ENCODE peak calls at places on chromosomes 16 and 17, in nine cellular contexts. One of them, this sample, is unnamed.

GRCh38 chr17:48149174-48150106 is 41.9 kb downstream of the SNX11 start:
- DNase-seq in CD4-positive, CD25-positive, alpha-beta regulatory T cell: no peak
- DNase-seq in T follicular helper cell: no peak
- DNase-seq in epithelial cell of esophagus: no peak
- DNase-seq in CD8-positive, alpha-beta memory T cell: no peak
- DNase-seq in OCI-LY7: peak
- DNase-seq in stimulated activated CD4-positive, alpha-beta T cell treated with anti-CD3 and anti-CD28 coated beads, Interleukin-1b, Interleukin-23, amount 100 ng/mL, for 1 hour: no peak
- DNase-seq in stomach: no peak
- DNase-seq in endothelial cell: peak
- DNase-seq in this sample: no peak

GRCh38 chr17:83136156-83136555 is 56.7 kb downstream of the METRNL start:
- DNase-seq in CD4-positive, CD25-positive, alpha-beta regulatory T cell: no peak
- DNase-seq in T follicular helper cell: no peak
- DNase-seq in epithelial cell of esophagus: no peak
- DNase-seq in CD8-positive, alpha-beta memory T cell: no peak
- DNase-seq in OCI-LY7: no peak
- DNase-seq in stimulated activated CD4-positive, alpha-beta T cell treated with anti-CD3 and anti-CD28 coated beads, Interleukin-1b, Interleukin-23, amount 100 ng/mL, for 1 hour: no peak
- DNase-seq in stomach: no peak
- DNase-seq in endothelial cell: no peak
- DNase-seq in this sample: no peak

GRCh38 chr17:62892870-62893338 is 73.1 kb upstream of the TANC2 start:
- DNase-seq in CD4-positive, CD25-positive, alpha-beta regulatory T cell: no peak
- DNase-seq in T follicular helper cell: no peak
- DNase-seq in epithelial cell of esophagus: peak
- DNase-seq in CD8-positive, alpha-beta memory T cell: no peak
- DNase-seq in OCI-LY7: no peak
- DNase-seq in stimulated activated CD4-positive, alpha-beta T cell treated with anti-CD3 and anti-CD28 coated beads, Interleukin-1b, Interleukin-23, amount 100 ng/mL, for 1 hour: no peak
- DNase-seq in stomach: peak
- DNase-seq in endothelial cell: peak
- DNase-seq in this sample: no peak

GRCh38 chr17:76772842-76773521 is 35.1 kb downstream of the MFSD11 start:
- DNase-seq in CD4-positive, CD25-positive, alpha-beta regulatory T cell: peak
- DNase-seq in T follicular helper cell: peak
- DNase-seq in epithelial cell of esophagus: peak
- DNase-seq in CD8-positive, alpha-beta memory T cell: peak
- DNase-seq in OCI-LY7: peak
- DNase-seq in stimulated activated CD4-positive, alpha-beta T cell treated with anti-CD3 and anti-CD28 coated beads, Interleukin-1b, Interleukin-23, amount 100 ng/mL, for 1 hour: peak
- DNase-seq in stomach: no peak
- DNase-seq in endothelial cell: no peak
- DNase-seq in this sample: peak

GRCh38 chr17:50423553-50424159 is 2.4 kb upstream of the ACSF2 start:
- DNase-seq in CD4-positive, CD25-positive, alpha-beta regulatory T cell: no peak
- DNase-seq in T follicular helper cell: no peak
- DNase-seq in epithelial cell of esophagus: peak
- DNase-seq in CD8-positive, alpha-beta memory T cell: no peak
- DNase-seq in OCI-LY7: peak
- DNase-seq in stimulated activated CD4-positive, alpha-beta T cell treated with anti-CD3 and anti-CD28 coated beads, Interleukin-1b, Interleukin-23, amount 100 ng/mL, for 1 hour: no peak
- DNase-seq in stomach: no peak
- DNase-seq in endothelial cell: no peak
- DNase-seq in this sample: peak

GRCh38 chr17:29010129-29010528 is 4.3 kb upstream of the SEZ6 start:
- DNase-seq in CD4-positive, CD25-positive, alpha-beta regulatory T cell: no peak
- DNase-seq in T follicular helper cell: no peak
- DNase-seq in epithelial cell of esophagus: no peak
- DNase-seq in CD8-positive, alpha-beta memory T cell: no peak
- DNase-seq in OCI-LY7: no peak
- DNase-seq in stimulated activated CD4-positive, alpha-beta T cell treated with anti-CD3 and anti-CD28 coated beads, Interleukin-1b, Interleukin-23, amount 100 ng/mL, for 1 hour: no peak
- DNase-seq in stomach: no peak
- DNase-seq in endothelial cell: no peak
- DNase-seq in this sample: no peak

GRCh38 chr17:50507871-50508572 is at the start of gene MYCBPAP:
- DNase-seq in CD4-positive, CD25-positive, alpha-beta regulatory T cell: peak
- DNase-seq in T follicular helper cell: peak
- DNase-seq in epithelial cell of esophagus: peak
- DNase-seq in CD8-positive, alpha-beta memory T cell: peak
- DNase-seq in OCI-LY7: peak
- DNase-seq in stimulated activated CD4-positive, alpha-beta T cell treated with anti-CD3 and anti-CD28 coated beads, Interleukin-1b, Interleukin-23, amount 100 ng/mL, for 1 hour: peak
- DNase-seq in stomach: peak
- DNase-seq in endothelial cell: peak
- DNase-seq in this sample: peak

GRCh38 chr16:54169112-54169511 is 117.5 kb downstream of the IRX3 start:
- DNase-seq in CD4-positive, CD25-positive, alpha-beta regulatory T cell: no peak
- DNase-seq in T follicular helper cell: no peak
- DNase-seq in epithelial cell of esophagus: no peak
- DNase-seq in CD8-positive, alpha-beta memory T cell: no peak
- DNase-seq in OCI-LY7: no peak
- DNase-seq in stimulated activated CD4-positive, alpha-beta T cell treated with anti-CD3 and anti-CD28 coated beads, Interleukin-1b, Interleukin-23, amount 100 ng/mL, for 1 hour: no peak
- DNase-seq in stomach: no peak
- DNase-seq in endothelial cell: no peak
- DNase-seq in this sample: no peak

GRCh38 chr17:50289268-50289667 is 15.0 kb downstream of the TMEM92 start:
- DNase-seq in CD4-positive, CD25-positive, alpha-beta regulatory T cell: no peak
- DNase-seq in T follicular helper cell: no peak
- DNase-seq in epithelial cell of esophagus: peak
- DNase-seq in CD8-positive, alpha-beta memory T cell: no peak
- DNase-seq in OCI-LY7: no peak
- DNase-seq in stimulated activated CD4-positive, alpha-beta T cell treated with anti-CD3 and anti-CD28 coated beads, Interleukin-1b, Interleukin-23, amount 100 ng/mL, for 1 hour: no peak
- DNase-seq in stomach: no peak
- DNase-seq in endothelial cell: no peak
- DNase-seq in this sample: no peak

GRCh38 chr17:62708587-62708986 is 81.1 kb downstream of the MRC2 start:
- DNase-seq in CD4-positive, CD25-positive, alpha-beta regulatory T cell: no peak
- DNase-seq in T follicular helper cell: no peak
- DNase-seq in epithelial cell of esophagus: no peak
- DNase-seq in CD8-positive, alpha-beta memory T cell: no peak
- DNase-seq in OCI-LY7: no peak
- DNase-seq in stimulated activated CD4-positive, alpha-beta T cell treated with anti-CD3 and anti-CD28 coated beads, Interleukin-1b, Interleukin-23, amount 100 ng/mL, for 1 hour: no peak
- DNase-seq in stomach: no peak
- DNase-seq in endothelial cell: no peak
- DNase-seq in this sample: no peak

GRCh38 chr17:77215281-77215680 is 74.5 kb downstream of the SEC14L1 start:
- DNase-seq in CD4-positive, CD25-positive, alpha-beta regulatory T cell: no peak
- DNase-seq in T follicular helper cell: no peak
- DNase-seq in epithelial cell of esophagus: no peak
- DNase-seq in CD8-positive, alpha-beta memory T cell: no peak
- DNase-seq in OCI-LY7: no peak
- DNase-seq in stimulated activated CD4-positive, alpha-beta T cell treated with anti-CD3 and anti-CD28 coated beads, Interleukin-1b, Interleukin-23, amount 100 ng/mL, for 1 hour: no peak
- DNase-seq in stomach: no peak
- DNase-seq in endothelial cell: no peak
- DNase-seq in this sample: no peak

GRCh38 chr17:35088647-35088910 is 25.1 kb upstream of the RFFL start:
- DNase-seq in CD4-positive, CD25-positive, alpha-beta regulatory T cell: no peak
- DNase-seq in T follicular helper cell: no peak
- DNase-seq in epithelial cell of esophagus: peak
- DNase-seq in CD8-positive, alpha-beta memory T cell: no peak
- DNase-seq in OCI-LY7: peak
- DNase-seq in stimulated activated CD4-positive, alpha-beta T cell treated with anti-CD3 and anti-CD28 coated beads, Interleukin-1b, Interleukin-23, amount 100 ng/mL, for 1 hour: no peak
- DNase-seq in stomach: peak
- DNase-seq in endothelial cell: no peak
- DNase-seq in this sample: peak

GRCh38 chr17:34068506-34069035 is 186.5 kb upstream of the CCL2 start:
- DNase-seq in CD4-positive, CD25-positive, alpha-beta regulatory T cell: no peak
- DNase-seq in T follicular helper cell: no peak
- DNase-seq in epithelial cell of esophagus: no peak
- DNase-seq in CD8-positive, alpha-beta memory T cell: no peak
- DNase-seq in OCI-LY7: no peak
- DNase-seq in stimulated activated CD4-positive, alpha-beta T cell treated with anti-CD3 and anti-CD28 coated beads, Interleukin-1b, Interleukin-23, amount 100 ng/mL, for 1 hour: no peak
- DNase-seq in stomach: no peak
- DNase-seq in endothelial cell: no peak
- DNase-seq in this sample: no peak

GRCh38 chr17:17842111-17842876 is 5.5 kb upstream of the SREBF1 start:
- DNase-seq in CD4-positive, CD25-positive, alpha-beta regulatory T cell: no peak
- DNase-seq in T follicular helper cell: no peak
- DNase-seq in epithelial cell of esophagus: no peak
- DNase-seq in CD8-positive, alpha-beta memory T cell: no peak
- DNase-seq in OCI-LY7: no peak
- DNase-seq in stimulated activated CD4-positive, alpha-beta T cell treated with anti-CD3 and anti-CD28 coated beads, Interleukin-1b, Interleukin-23, amount 100 ng/mL, for 1 hour: no peak
- DNase-seq in stomach: no peak
- DNase-seq in endothelial cell: no peak
- DNase-seq in this sample: no peak

GRCh38 chr17:57662644-57663308 is 82.3 kb downstream of the CCDC182 start:
- DNase-seq in CD4-positive, CD25-positive, alpha-beta regulatory T cell: peak
- DNase-seq in T follicular helper cell: peak
- DNase-seq in epithelial cell of esophagus: peak
- DNase-seq in CD8-positive, alpha-beta memory T cell: peak
- DNase-seq in OCI-LY7: no peak
- DNase-seq in stimulated activated CD4-positive, alpha-beta T cell treated with anti-CD3 and anti-CD28 coated beads, Interleukin-1b, Interleukin-23, amount 100 ng/mL, for 1 hour: no peak
- DNase-seq in stomach: peak
- DNase-seq in endothelial cell: peak
- DNase-seq in this sample: peak

GRCh38 chr16:31696968-31697743 is 169.5 kb downstream of the AHSP start:
- DNase-seq in CD4-positive, CD25-positive, alpha-beta regulatory T cell: no peak
- DNase-seq in T follicular helper cell: no peak
- DNase-seq in epithelial cell of esophagus: peak
- DNase-seq in CD8-positive, alpha-beta memory T cell: no peak
- DNase-seq in OCI-LY7: peak
- DNase-seq in stimulated activated CD4-positive, alpha-beta T cell treated with anti-CD3 and anti-CD28 coated beads, Interleukin-1b, Interleukin-23, amount 100 ng/mL, for 1 hour: no peak
- DNase-seq in stomach: no peak
- DNase-seq in endothelial cell: no peak
- DNase-seq in this sample: peak

GRCh38 chr16:66414891-66415290 is 12.2 kb upstream of the BEAN1 start:
- DNase-seq in CD4-positive, CD25-positive, alpha-beta regulatory T cell: no peak
- DNase-seq in T follicular helper cell: no peak
- DNase-seq in epithelial cell of esophagus: peak
- DNase-seq in CD8-positive, alpha-beta memory T cell: no peak
- DNase-seq in OCI-LY7: no peak
- DNase-seq in stimulated activated CD4-positive, alpha-beta T cell treated with anti-CD3 and anti-CD28 coated beads, Interleukin-1b, Interleukin-23, amount 100 ng/mL, for 1 hour: no peak
- DNase-seq in stomach: no peak
- DNase-seq in endothelial cell: no peak
- DNase-seq in this sample: no peak

GRCh38 chr17:38419508-38419981 is 8.7 kb upstream of the ARHGAP23 start:
- DNase-seq in CD4-positive, CD25-positive, alpha-beta regulatory T cell: no peak
- DNase-seq in T follicular helper cell: no peak
- DNase-seq in epithelial cell of esophagus: no peak
- DNase-seq in CD8-positive, alpha-beta memory T cell: no peak
- DNase-seq in OCI-LY7: peak
- DNase-seq in stimulated activated CD4-positive, alpha-beta T cell treated with anti-CD3 and anti-CD28 coated beads, Interleukin-1b, Interleukin-23, amount 100 ng/mL, for 1 hour: no peak
- DNase-seq in stomach: no peak
- DNase-seq in endothelial cell: no peak
- DNase-seq in this sample: no peak

GRCh38 chr17:6755281-6755680 is 565 bp upstream of the XAF1 start:
- DNase-seq in CD4-positive, CD25-positive, alpha-beta regulatory T cell: no peak
- DNase-seq in T follicular helper cell: no peak
- DNase-seq in epithelial cell of esophagus: no peak
- DNase-seq in CD8-positive, alpha-beta memory T cell: no peak
- DNase-seq in OCI-LY7: no peak
- DNase-seq in stimulated activated CD4-positive, alpha-beta T cell treated with anti-CD3 and anti-CD28 coated beads, Interleukin-1b, Interleukin-23, amount 100 ng/mL, for 1 hour: no peak
- DNase-seq in stomach: no peak
- DNase-seq in endothelial cell: no peak
- DNase-seq in this sample: peak

GRCh38 chr17:45197108-45197507 is 24.6 kb upstream of the FMNL1 start:
- DNase-seq in CD4-positive, CD25-positive, alpha-beta regulatory T cell: no peak
- DNase-seq in T follicular helper cell: no peak
- DNase-seq in epithelial cell of esophagus: no peak
- DNase-seq in CD8-positive, alpha-beta memory T cell: no peak
- DNase-seq in OCI-LY7: no peak
- DNase-seq in stimulated activated CD4-positive, alpha-beta T cell treated with anti-CD3 and anti-CD28 coated beads, Interleukin-1b, Interleukin-23, amount 100 ng/mL, for 1 hour: no peak
- DNase-seq in stomach: no peak
- DNase-seq in endothelial cell: no peak
- DNase-seq in this sample: no peak

GRCh38 chr17:10735251-10735650 is 5.4 kb upstream of the TMEM220 start:
- DNase-seq in CD4-positive, CD25-positive, alpha-beta regulatory T cell: no peak
- DNase-seq in T follicular helper cell: no peak
- DNase-seq in epithelial cell of esophagus: no peak
- DNase-seq in CD8-positive, alpha-beta memory T cell: no peak
- DNase-seq in OCI-LY7: no peak
- DNase-seq in stimulated activated CD4-positive, alpha-beta T cell treated with anti-CD3 and anti-CD28 coated beads, Interleukin-1b, Interleukin-23, amount 100 ng/mL, for 1 hour: no peak
- DNase-seq in stomach: no peak
- DNase-seq in endothelial cell: no peak
- DNase-seq in this sample: no peak

GRCh38 chr16:67481561-67482259 is 753 bp upstream of the ATP6V0D1 start:
- DNase-seq in CD4-positive, CD25-positive, alpha-beta regulatory T cell: peak
- DNase-seq in T follicular helper cell: peak
- DNase-seq in epithelial cell of esophagus: no peak
- DNase-seq in CD8-positive, alpha-beta memory T cell: peak
- DNase-seq in OCI-LY7: peak
- DNase-seq in stimulated activated CD4-positive, alpha-beta T cell treated with anti-CD3 and anti-CD28 coated beads, Interleukin-1b, Interleukin-23, amount 100 ng/mL, for 1 hour: no peak
- DNase-seq in stomach: peak
- DNase-seq in endothelial cell: no peak
- DNase-seq in this sample: peak

GRCh38 chr16:90061437-90061836 is 15.7 kb downstream of the PRDM7 start:
- DNase-seq in CD4-positive, CD25-positive, alpha-beta regulatory T cell: no peak
- DNase-seq in T follicular helper cell: no peak
- DNase-seq in epithelial cell of esophagus: no peak
- DNase-seq in CD8-positive, alpha-beta memory T cell: no peak
- DNase-seq in OCI-LY7: no peak
- DNase-seq in stimulated activated CD4-positive, alpha-beta T cell treated with anti-CD3 and anti-CD28 coated beads, Interleukin-1b, Interleukin-23, amount 100 ng/mL, for 1 hour: no peak
- DNase-seq in stomach: no peak
- DNase-seq in endothelial cell: no peak
- DNase-seq in this sample: no peak

GRCh38 chr17:30321314-30321713 is 12.5 kb downstream of the TMIGD1 start:
- DNase-seq in CD4-positive, CD25-positive, alpha-beta regulatory T cell: no peak
- DNase-seq in T follicular helper cell: no peak
- DNase-seq in epithelial cell of esophagus: peak
- DNase-seq in CD8-positive, alpha-beta memory T cell: no peak
- DNase-seq in OCI-LY7: no peak
- DNase-seq in stimulated activated CD4-positive, alpha-beta T cell treated with anti-CD3 and anti-CD28 coated beads, Interleukin-1b, Interleukin-23, amount 100 ng/mL, for 1 hour: no peak
- DNase-seq in stomach: no peak
- DNase-seq in endothelial cell: no peak
- DNase-seq in this sample: no peak

GRCh38 chr17:16922386-16923096 is 49.4 kb downstream of the TNFRSF13B start:
- DNase-seq in CD4-positive, CD25-positive, alpha-beta regulatory T cell: peak
- DNase-seq in T follicular helper cell: no peak
- DNase-seq in epithelial cell of esophagus: peak
- DNase-seq in CD8-positive, alpha-beta memory T cell: no peak
- DNase-seq in OCI-LY7: peak
- DNase-seq in stimulated activated CD4-positive, alpha-beta T cell treated with anti-CD3 and anti-CD28 coated beads, Interleukin-1b, Interleukin-23, amount 100 ng/mL, for 1 hour: no peak
- DNase-seq in stomach: no peak
- DNase-seq in endothelial cell: no peak
- DNase-seq in this sample: no peak

GRCh38 chr16:14223632-14224031 is 152.5 kb downstream of the MRTFB start:
- DNase-seq in CD4-positive, CD25-positive, alpha-beta regulatory T cell: no peak
- DNase-seq in T follicular helper cell: no peak
- DNase-seq in epithelial cell of esophagus: no peak
- DNase-seq in CD8-positive, alpha-beta memory T cell: no peak
- DNase-seq in OCI-LY7: no peak
- DNase-seq in stimulated activated CD4-positive, alpha-beta T cell treated with anti-CD3 and anti-CD28 coated beads, Interleukin-1b, Interleukin-23, amount 100 ng/mL, for 1 hour: no peak
- DNase-seq in stomach: no peak
- DNase-seq in endothelial cell: no peak
- DNase-seq in this sample: no peak

GRCh38 chr16:3650631-3651265 is 3.7 kb upstream of the DNASE1 start:
- DNase-seq in CD4-positive, CD25-positive, alpha-beta regulatory T cell: no peak
- DNase-seq in T follicular helper cell: no peak
- DNase-seq in epithelial cell of esophagus: no peak
- DNase-seq in CD8-positive, alpha-beta memory T cell: no peak
- DNase-seq in OCI-LY7: no peak
- DNase-seq in stimulated activated CD4-positive, alpha-beta T cell treated with anti-CD3 and anti-CD28 coated beads, Interleukin-1b, Interleukin-23, amount 100 ng/mL, for 1 hour: no peak
- DNase-seq in stomach: peak
- DNase-seq in endothelial cell: no peak
- DNase-seq in this sample: no peak

GRCh38 chr17:78923660-78924453 is 1.3 kb downstream of the TIMP2 start:
- DNase-seq in CD4-positive, CD25-positive, alpha-beta regulatory T cell: peak
- DNase-seq in T follicular helper cell: peak
- DNase-seq in epithelial cell of esophagus: peak
- DNase-seq in CD8-positive, alpha-beta memory T cell: peak
- DNase-seq in OCI-LY7: peak
- DNase-seq in stimulated activated CD4-positive, alpha-beta T cell treated with anti-CD3 and anti-CD28 coated beads, Interleukin-1b, Interleukin-23, amount 100 ng/mL, for 1 hour: peak
- DNase-seq in stomach: peak
- DNase-seq in endothelial cell: no peak
- DNase-seq in this sample: peak

GRCh38 chr16:30351586-30352419 is 3.3 kb downstream of the CD2BP2 start:
- DNase-seq in CD4-positive, CD25-positive, alpha-beta regulatory T cell: no peak
- DNase-seq in T follicular helper cell: no peak
- DNase-seq in epithelial cell of esophagus: no peak
- DNase-seq in CD8-positive, alpha-beta memory T cell: no peak
- DNase-seq in OCI-LY7: peak
- DNase-seq in stimulated activated CD4-positive, alpha-beta T cell treated with anti-CD3 and anti-CD28 coated beads, Interleukin-1b, Interleukin-23, amount 100 ng/mL, for 1 hour: no peak
- DNase-seq in stomach: peak
- DNase-seq in endothelial cell: no peak
- DNase-seq in this sample: peak

GRCh38 chr17:63430223-63430622 is 15.9 kb downstream of the CYB561 start:
- DNase-seq in CD4-positive, CD25-positive, alpha-beta regulatory T cell: no peak
- DNase-seq in T follicular helper cell: no peak
- DNase-seq in epithelial cell of esophagus: no peak
- DNase-seq in CD8-positive, alpha-beta memory T cell: no peak
- DNase-seq in OCI-LY7: no peak
- DNase-seq in stimulated activated CD4-positive, alpha-beta T cell treated with anti-CD3 and anti-CD28 coated beads, Interleukin-1b, Interleukin-23, amount 100 ng/mL, for 1 hour: no peak
- DNase-seq in stomach: no peak
- DNase-seq in endothelial cell: no peak
- DNase-seq in this sample: no peak

GRCh38 chr17:64507418-64507766 is 615 bp downstream of the CEP95 start:
- DNase-seq in CD4-positive, CD25-positive, alpha-beta regulatory T cell: peak
- DNase-seq in T follicular helper cell: peak
- DNase-seq in epithelial cell of esophagus: peak
- DNase-seq in CD8-positive, alpha-beta memory T cell: peak
- DNase-seq in OCI-LY7: peak
- DNase-seq in stimulated activated CD4-positive, alpha-beta T cell treated with anti-CD3 and anti-CD28 coated beads, Interleukin-1b, Interleukin-23, amount 100 ng/mL, for 1 hour: no peak
- DNase-seq in stomach: no peak
- DNase-seq in endothelial cell: peak
- DNase-seq in this sample: peak